ENCODE peak calls at places on chromosomes 2 and 18, in eight cellular contexts. One of them, this sample, is unnamed.

GRCh38 chr2:109402980-109403840 is 210.6 kb downstream of the SEPTIN10 start:
- DNase-seq in activated T-cell treated with anti-CD3 and anti-CD28 coated beads for 1 hour: no peak
- DNase-seq in cardiac septum: no peak
- DNase-seq in cardiac muscle cell: no peak
- DNase-seq in hippocampal formation: no peak
- DNase-seq in colonic mucosa: no peak
- DNase-seq in NCI-H1417: no peak
- DNase-seq in SW480: peak
- DNase-seq in this sample: no peak

GRCh38 chr2:25920326-25920725 is 42.0 kb upstream of the ASXL2 start:
- DNase-seq in activated T-cell treated with anti-CD3 and anti-CD28 coated beads for 1 hour: no peak
- DNase-seq in cardiac septum: no peak
- DNase-seq in cardiac muscle cell: no peak
- DNase-seq in hippocampal formation: no peak
- DNase-seq in colonic mucosa: no peak
- DNase-seq in NCI-H1417: no peak
- DNase-seq in SW480: no peak
- DNase-seq in this sample: no peak

GRCh38 chr2:234146087-234146826 is 95.8 kb downstream of the SPP2 start:
- DNase-seq in activated T-cell treated with anti-CD3 and anti-CD28 coated beads for 1 hour: no peak
- DNase-seq in cardiac septum: no peak
- DNase-seq in cardiac muscle cell: no peak
- DNase-seq in hippocampal formation: no peak
- DNase-seq in colonic mucosa: no peak
- DNase-seq in NCI-H1417: peak
- DNase-seq in SW480: peak
- DNase-seq in this sample: no peak

GRCh38 chr2:189076572-189076971 is 102.4 kb downstream of the COL3A1 start:
- DNase-seq in activated T-cell treated with anti-CD3 and anti-CD28 coated beads for 1 hour: no peak
- DNase-seq in cardiac septum: no peak
- DNase-seq in cardiac muscle cell: no peak
- DNase-seq in hippocampal formation: no peak
- DNase-seq in colonic mucosa: peak
- DNase-seq in NCI-H1417: no peak
- DNase-seq in SW480: no peak
- DNase-seq in this sample: no peak

GRCh38 chr2:234816056-234816455 is 135.8 kb upstream of the SH3BP4 start:
- DNase-seq in activated T-cell treated with anti-CD3 and anti-CD28 coated beads for 1 hour: no peak
- DNase-seq in cardiac septum: no peak
- DNase-seq in cardiac muscle cell: no peak
- DNase-seq in hippocampal formation: no peak
- DNase-seq in colonic mucosa: no peak
- DNase-seq in NCI-H1417: no peak
- DNase-seq in SW480: no peak
- DNase-seq in this sample: no peak

GRCh38 chr18:76621782-76622495 is 126.9 kb upstream of the ZNF516 start:
- DNase-seq in activated T-cell treated with anti-CD3 and anti-CD28 coated beads for 1 hour: no peak
- DNase-seq in cardiac septum: no peak
- DNase-seq in cardiac muscle cell: no peak
- DNase-seq in hippocampal formation: peak
- DNase-seq in colonic mucosa: no peak
- DNase-seq in NCI-H1417: peak
- DNase-seq in SW480: no peak
- DNase-seq in this sample: peak

GRCh38 chr2:94869552-94870391 is 1.5 kb upstream of the TEKT4 start:
- DNase-seq in activated T-cell treated with anti-CD3 and anti-CD28 coated beads for 1 hour: no peak
- DNase-seq in cardiac septum: no peak
- DNase-seq in cardiac muscle cell: no peak
- DNase-seq in hippocampal formation: no peak
- DNase-seq in colonic mucosa: no peak
- DNase-seq in NCI-H1417: no peak
- DNase-seq in SW480: no peak
- DNase-seq in this sample: no peak

GRCh38 chr2:239942090-239942489 is 83.1 kb downstream of the NDUFA10 start:
- DNase-seq in activated T-cell treated with anti-CD3 and anti-CD28 coated beads for 1 hour: no peak
- DNase-seq in cardiac septum: peak
- DNase-seq in cardiac muscle cell: no peak
- DNase-seq in hippocampal formation: no peak
- DNase-seq in colonic mucosa: no peak
- DNase-seq in NCI-H1417: peak
- DNase-seq in SW480: no peak
- DNase-seq in this sample: no peak

GRCh38 chr2:65313954-65314256 is 86.3 kb downstream of the ACTR2 start:
- DNase-seq in activated T-cell treated with anti-CD3 and anti-CD28 coated beads for 1 hour: no peak
- DNase-seq in cardiac septum: no peak
- DNase-seq in cardiac muscle cell: no peak
- DNase-seq in hippocampal formation: no peak
- DNase-seq in colonic mucosa: no peak
- DNase-seq in NCI-H1417: no peak
- DNase-seq in SW480: no peak
- DNase-seq in this sample: no peak

This sample was measured in NCI-H1436.